ENCODE peak calls at places on chromosomes 2 and 18, in seven cellular contexts. X is CD8-positive, alpha-beta T cell; O is left lung; F is astrocyte of the spinal cord; U is mesothelial cell of epicardium; G is AG10803; L is fibroblast of mammary gland. Q is an unnamed sample.
A peak's percentile ranks its signal among the peaks of the same experiment; 100 is the strongest.

GRCh38 chr2:86764661-86765307 is 25.9 kb downstream of the CD8A start:
- DNase-seq in X (no peak), O (no peak), F (peak; percentile 48), U (no peak), G (peak; percentile 36), L (peak; percentile 55), Q (no peak)

GRCh38 chr2:42756956-42757513 is 6.9 kb downstream of the OXER1 start:
- DNase-seq in X (no peak), O (no peak), F (no peak), U (no peak), G (no peak), L (no peak), Q (no peak)

GRCh38 chr2:105328281-105329196 is 996 bp downstream of the TGFBRAP1 start:
- DNase-seq in X (no peak), O (peak; percentile 42), F (no peak), U (no peak), G (peak; percentile 55), L (peak; percentile 53), Q (peak; percentile 43)

GRCh38 chr18:69968073-69968472 is 20.4 kb upstream of the CD226 start:
- DNase-seq in X (peak; percentile 44), O (no peak), F (no peak), U (no peak), G (no peak), L (no peak), Q (no peak)

GRCh38 chr18:43571078-43571689 is 293.9 kb upstream of the SYT4 start:
- DNase-seq in X (no peak), O (no peak), F (peak; percentile 72), U (no peak), G (peak; percentile 50), L (peak; percentile 64), Q (no peak)

GRCh38 chr2:200469708-200470600 is 39.9 kb downstream of the KCTD18 start:
- DNase-seq in X (no peak), O (no peak), F (no peak), U (no peak), G (no peak), L (no peak), Q (no peak)

GRCh38 chr2:168452781-168453180 is 3.3 kb upstream of the CERS6 start:
- DNase-seq in X (no peak), O (no peak), F (no peak), U (no peak), G (no peak), L (no peak), Q (no peak)

GRCh38 chr2:28668880-28669279 is 82.8 kb upstream of the PPP1CB start:
- DNase-seq in X (no peak), O (no peak), F (no peak), U (no peak), G (no peak), L (no peak), Q (no peak)

GRCh38 chr2:4134881-4135565 is 431.6 kb downstream of the DCDC2C start:
- DNase-seq in X (no peak), O (no peak), F (no peak), U (no peak), G (no peak), L (no peak), Q (no peak)

GRCh38 chr2:173271825-173272224 is 82.8 kb upstream of the CDCA7 start:
- DNase-seq in X (no peak), O (no peak), F (no peak), U (no peak), G (no peak), L (peak; percentile 22), Q (no peak)

GRCh38 chr2:61750624-61751023 is 103.2 kb downstream of the FAM161A start:
- DNase-seq in X (no peak), O (no peak), F (peak; percentile 44), U (no peak), G (peak; percentile 61), L (peak; percentile 66), Q (no peak)

GRCh38 chr18:77042583-77042982 is 90.0 kb downstream of the MBP start:
- DNase-seq in X (no peak), O (no peak), F (no peak), U (no peak), G (no peak), L (no peak), Q (no peak)

GRCh38 chr2:37993135-37993534 is 68.0 kb downstream of the RMDN2 start:
- DNase-seq in X (no peak), O (no peak), F (peak; percentile 43), U (no peak), G (no peak), L (peak; percentile 38), Q (no peak)

GRCh38 chr2:46036929-46037328 is 260.3 kb upstream of the EPAS1 start:
- DNase-seq in X (no peak), O (no peak), F (peak; percentile 92), U (no peak), G (peak; percentile 98), L (peak; percentile 48), Q (no peak)

GRCh38 chr2:128169933-128170709 is 79.1 kb downstream of the UGGT1 start:
- DNase-seq in X (no peak), O (no peak), F (no peak), U (no peak), G (no peak), L (no peak), Q (no peak)

GRCh38 chr2:128169094-128169493 is 78.1 kb downstream of the UGGT1 start:
- DNase-seq in X (no peak), O (no peak), F (no peak), U (no peak), G (no peak), L (no peak), Q (no peak)

GRCh38 chr2:128170776-128171175 is 79.8 kb downstream of the UGGT1 start:
- DNase-seq in X (no peak), O (no peak), F (no peak), U (no peak), G (no peak), L (no peak), Q (no peak)

GRCh38 chr2:128169497-128169896 is 78.5 kb downstream of the UGGT1 start:
- DNase-seq in X (no peak), O (no peak), F (no peak), U (no peak), G (peak; percentile 23), L (peak; percentile 23), Q (no peak)

GRCh38 chr2:128172191-128172590 is 81.2 kb downstream of the UGGT1 start:
- DNase-seq in X (no peak), O (no peak), F (no peak), U (no peak), G (peak; percentile 12), L (peak; percentile 13), Q (no peak)
- TF ChIP-seq CTCF in X (no peak), O (no peak), F (peak; percentile 30), U (no peak), G (peak; percentile 44), L (peak; percentile 17), Q (no peak)

GRCh38 chr2:64019083-64019974 is at the start of gene VPS54:
- DNase-seq in X (peak; percentile 43), O (peak; percentile 92), F (peak; percentile 58), U (peak; percentile 58), G (peak; percentile 72), L (peak; percentile 63), Q (peak; percentile 58)
- TF ChIP-seq CTCF in X (no peak), O (no peak), F (no peak), U (no peak), G (no peak), L (no peak), Q (no peak)

DNA sequence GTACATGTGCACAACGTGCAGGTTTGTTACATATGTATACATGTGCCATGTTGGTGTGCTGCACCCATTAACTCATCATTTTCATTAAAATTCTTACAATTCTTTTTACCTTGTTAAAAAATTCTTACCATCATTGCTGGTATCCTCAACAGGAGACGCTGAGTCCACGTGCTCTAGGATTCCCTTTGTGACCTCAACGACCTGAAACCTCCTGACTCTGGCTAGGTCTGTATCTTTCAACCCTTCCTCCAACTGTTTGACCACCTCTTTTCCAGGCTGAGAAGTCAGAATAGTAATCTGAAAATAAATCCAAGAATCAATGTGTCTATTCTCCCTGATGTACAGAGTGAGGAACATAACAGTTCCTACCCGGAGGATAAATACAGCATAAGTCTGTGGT is 41.2 kb downstream of the M1AP start:
- DNase-seq in X (no peak), O (no peak), F (no peak), U (no peak), G (no peak), L (no peak), Q (no peak)
- TF ChIP-seq CTCF in X (no peak), O (no peak), F (no peak), U (no peak), G (no peak), L (no peak), Q (no peak)

DNA sequence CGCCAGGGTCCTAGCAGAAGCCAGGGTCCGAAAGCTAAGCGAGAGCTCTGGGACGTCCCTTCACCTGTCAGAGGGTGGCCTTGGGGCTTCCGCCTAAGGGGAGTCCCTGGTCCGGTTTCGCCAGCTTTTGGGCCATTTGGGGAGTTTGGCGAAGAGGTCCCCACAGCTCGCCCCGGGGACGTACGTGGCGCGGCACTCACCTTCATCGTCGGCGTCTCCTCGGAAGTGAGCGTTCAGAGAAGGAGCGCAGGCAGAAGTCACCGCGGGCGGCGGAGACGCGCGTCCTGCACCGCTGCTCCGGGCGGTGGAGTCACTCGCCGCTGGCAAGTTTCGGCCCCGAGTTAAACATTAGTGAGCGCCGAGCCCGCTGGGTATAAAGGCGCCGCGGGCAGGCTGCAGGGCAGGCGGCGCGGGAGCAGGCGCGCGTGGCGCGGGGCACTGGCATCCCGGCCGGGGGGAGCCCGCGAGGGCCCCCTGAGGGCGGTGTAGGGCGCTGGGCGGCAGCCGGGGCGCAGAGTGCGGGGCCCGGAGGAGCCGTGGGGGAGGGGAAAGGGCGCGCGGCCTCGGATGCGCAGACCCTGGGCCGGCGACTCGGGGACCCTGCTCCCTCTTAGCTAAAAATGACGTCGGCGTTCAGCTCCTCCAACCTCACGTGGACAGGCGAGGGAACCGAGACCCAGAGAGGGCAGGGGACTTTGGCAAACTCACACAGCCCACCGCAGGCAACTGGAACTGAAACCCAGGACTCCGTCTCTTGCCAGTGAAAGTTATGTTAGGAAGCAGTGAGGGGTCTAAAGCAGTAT is at the start of gene DPP4:
- DNase-seq in X (peak; percentile 47), O (peak; percentile 86), F (no peak), U (peak; percentile 22), G (peak; percentile 18), L (peak; percentile 20), Q (no peak)
- TF ChIP-seq CTCF in X (no peak), O (no peak), F (no peak), U (no peak), G (no peak), L (no peak), Q (no peak)

DNA sequence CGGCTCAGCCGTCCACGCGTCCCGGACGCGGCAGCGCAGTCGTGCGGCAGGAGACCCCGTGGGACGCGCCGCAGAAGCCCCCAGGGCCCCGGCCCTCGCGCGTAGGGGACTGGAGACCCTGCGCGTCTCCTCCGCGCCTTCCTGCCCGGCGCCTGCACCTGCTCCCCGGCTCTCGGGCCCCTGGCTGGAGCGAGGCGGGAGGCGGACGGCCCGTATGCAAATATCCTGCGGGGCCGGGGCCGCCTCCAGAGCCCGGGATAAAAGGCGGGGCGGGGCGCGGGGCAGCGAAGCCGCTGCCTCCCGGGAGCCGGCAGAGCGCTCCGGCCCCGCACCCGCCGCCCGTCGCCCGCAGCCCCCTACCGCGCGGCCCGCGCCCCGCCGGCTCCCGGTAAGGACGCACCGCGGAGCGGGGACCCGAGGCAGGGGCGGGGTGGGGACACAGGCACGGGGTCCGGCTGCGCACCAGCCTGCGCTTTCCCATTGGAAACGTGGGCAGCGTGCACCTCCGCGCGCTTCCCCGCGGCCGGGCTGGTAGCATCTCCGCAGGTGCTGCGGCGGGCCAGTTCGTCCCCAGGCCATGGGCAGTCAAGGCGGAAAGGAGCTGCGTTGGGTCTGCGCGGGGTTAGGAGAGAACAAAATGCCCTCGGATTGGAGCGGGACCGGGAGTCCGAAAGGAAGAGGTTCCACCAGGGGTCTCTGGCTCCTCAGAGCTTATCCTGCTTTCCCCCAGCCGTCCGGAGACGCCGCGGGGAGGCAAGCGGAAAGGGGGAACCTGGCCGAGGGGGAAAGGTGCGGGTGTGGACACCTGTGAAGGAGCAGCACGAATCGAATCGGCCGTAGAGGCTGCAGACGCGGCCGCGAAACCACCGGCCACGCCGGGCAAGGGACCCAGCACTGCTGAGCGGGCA is at the start of gene ATP6V1C2:
- DNase-seq in X (no peak), O (peak; percentile 90), F (no peak), U (peak; percentile 30), G (no peak), L (no peak), Q (no peak)
- TF ChIP-seq CTCF in X (no peak), O (no peak), F (no peak), U (no peak), G (no peak), L (no peak), Q (no peak)

Q was measured in natural killer cell.